ENCODE peak calls at places on chromosomes 3 and 15, in five cellular contexts. B is tibial artery, T is cardiac muscle cell, S is right atrium auricular region, Z is stomach. Y is an unnamed sample. For H3K27me3, the result is how much of the 10 kb centered on the place peaks cover.

GRCh38 chr3:25812644-25813043 is 22.8 kb downstream of the OXSM start:
- DNase-seq in B (no peak), T (no peak), S (no peak), Z (no peak), Y (no peak)

GRCh38 chr15:21260966-21261395 is 179.3 kb downstream of the POTEB3 start:
- DNase-seq in B (peak), T (no peak), S (no peak), Z (no peak), Y (no peak)

GRCh38 chr15:65212097-65212496 is 824 bp upstream of the CILP start:
- DNase-seq in B (no peak), T (no peak), S (no peak), Z (no peak), Y (no peak)

GRCh38 chr3:59127071-59127470 is 77.2 kb upstream of the CFAP20DC start:
- DNase-seq in B (no peak), T (peak), S (no peak), Z (no peak), Y (no peak)

GRCh38 chr15:92733934-92734521 is 78.5 kb upstream of the FAM174B start:
- DNase-seq in B (no peak), T (peak), S (no peak), Z (no peak), Y (no peak)

GRCh38 chr15:63381301-63382192 is at the start of gene CA12:
- DNase-seq in B (no peak), T (peak), S (no peak), Z (peak), Y (no peak)

GRCh38 chr15:60798821-60799220 is 319.9 kb upstream of the ICE2 start:
- DNase-seq in B (no peak), T (peak), S (no peak), Z (no peak), Y (no peak)

GRCh38 chr3:117355566-117355965 is 646.0 kb downstream of the TUSC7 start:
- DNase-seq in B (no peak), T (peak), S (no peak), Z (no peak), Y (no peak)

GRCh38 chr15:34116620-34117019 is 14.7 kb downstream of the PGBD4 start:
- DNase-seq in B (no peak), T (no peak), S (no peak), Z (no peak), Y (no peak)

GRCh38 chr3:119177321-119177720 is 3.9 kb downstream of the UPK1B start:
- DNase-seq in B (no peak), T (no peak), S (no peak), Z (no peak), Y (no peak)

GRCh38 chr3:155093261-155093660 is 13.1 kb downstream of the MME start:
- DNase-seq in B (no peak), T (no peak), S (no peak), Z (peak), Y (no peak)

GRCh38 chr3:134002326-134002725 is 27.4 kb downstream of the SLCO2A1 start:
- DNase-seq in B (no peak), T (peak), S (peak), Z (no peak), Y (no peak)

GRCh38 chr3:18618723-18619122 is 193.6 kb upstream of the SATB1 start:
- DNase-seq in B (no peak), T (no peak), S (no peak), Z (no peak), Y (no peak)

GRCh38 chr3:183745300-183746098 is 47.9 kb downstream of the YEATS2 start:
- DNase-seq in B (no peak), T (peak), S (no peak), Z (no peak), Y (no peak)

GRCh38 chr3:1535361-1535760 is 442.5 kb downstream of the CNTN6 start:
- DNase-seq in B (no peak), T (no peak), S (no peak), Z (no peak), Y (no peak)

GRCh38 chr3:143171141-143171651 is 51.6 kb downstream of the CHST2 start:
- DNase-seq in B (no peak), T (peak), S (no peak), Z (no peak), Y (no peak)

GRCh38 chr3:122415104-122415744 is 638 bp downstream of the WDR5B start:
- DNase-seq in B (no peak), T (peak), S (no peak), Z (peak), Y (no peak)

GRCh38 chr15:63434567-63435219 is 53.0 kb upstream of the CA12 start:
- DNase-seq in B (peak), T (no peak), S (no peak), Z (no peak), Y (no peak)

GRCh38 chr3:114800272-114800671 is 346.8 kb downstream of the ZBTB20 start:
- DNase-seq in B (no peak), T (no peak), S (no peak), Z (no peak), Y (no peak)

GRCh38 chr3:54356299-54357037 is 234.1 kb downstream of the CACNA2D3 start:
- DNase-seq in B (no peak), T (peak), S (no peak), Z (no peak), Y (no peak)

GRCh38 chr3:20394243-20394642 is 208.2 kb upstream of the SGO1 start:
- DNase-seq in B (no peak), T (no peak), S (no peak), Z (no peak), Y (no peak)

GRCh38 chr3:11535207-11535960 is 108.3 kb downstream of the VGLL4 start:
- DNase-seq in B (no peak), T (no peak), S (no peak), Z (no peak), Y (no peak)

GRCh38 chr3:17841190-17841828 is 98.9 kb upstream of the TBC1D5 start:
- DNase-seq in B (peak), T (peak), S (peak), Z (peak), Y (peak)

GRCh38 chr3:9469953-9470352 is 72.5 kb downstream of the SETD5 start:
- DNase-seq in B (no peak), T (no peak), S (no peak), Z (no peak), Y (no peak)

GRCh38 chr3:9820944-9821343 is 10.9 kb downstream of the TTLL3 start:
- DNase-seq in B (no peak), T (peak), S (no peak), Z (no peak), Y (no peak)

GRCh38 chr3:103499132-103499885 is 1064.5 kb downstream of the ZPLD1 start:
- DNase-seq in B (no peak), T (no peak), S (no peak), Z (no peak), Y (no peak)

GRCh38 chr3:33047842-33048834 is 48.8 kb downstream of the GLB1 start:
- DNase-seq in B (no peak), T (no peak), S (no peak), Z (no peak), Y (no peak)

GRCh38 chr3:134880431-134880830 is 85.4 kb downstream of the EPHB1 start:
- DNase-seq in B (no peak), T (no peak), S (no peak), Z (no peak), Y (no peak)

GRCh38 chr15:48221885-48222284 is 15.8 kb downstream of the SLC12A1 start:
- DNase-seq in B (no peak), T (no peak), S (no peak), Z (no peak), Y (no peak)

GRCh38 chr15:75213212-75213767 is 11.6 kb downstream of the C15orf39 start:
- DNase-seq in B (no peak), T (no peak), S (no peak), Z (no peak), Y (no peak)

GRCh38 chr3:30692498-30693130 is 86.2 kb downstream of the TGFBR2 start:
- DNase-seq in B (no peak), T (no peak), S (no peak), Z (no peak), Y (no peak)

DNA sequence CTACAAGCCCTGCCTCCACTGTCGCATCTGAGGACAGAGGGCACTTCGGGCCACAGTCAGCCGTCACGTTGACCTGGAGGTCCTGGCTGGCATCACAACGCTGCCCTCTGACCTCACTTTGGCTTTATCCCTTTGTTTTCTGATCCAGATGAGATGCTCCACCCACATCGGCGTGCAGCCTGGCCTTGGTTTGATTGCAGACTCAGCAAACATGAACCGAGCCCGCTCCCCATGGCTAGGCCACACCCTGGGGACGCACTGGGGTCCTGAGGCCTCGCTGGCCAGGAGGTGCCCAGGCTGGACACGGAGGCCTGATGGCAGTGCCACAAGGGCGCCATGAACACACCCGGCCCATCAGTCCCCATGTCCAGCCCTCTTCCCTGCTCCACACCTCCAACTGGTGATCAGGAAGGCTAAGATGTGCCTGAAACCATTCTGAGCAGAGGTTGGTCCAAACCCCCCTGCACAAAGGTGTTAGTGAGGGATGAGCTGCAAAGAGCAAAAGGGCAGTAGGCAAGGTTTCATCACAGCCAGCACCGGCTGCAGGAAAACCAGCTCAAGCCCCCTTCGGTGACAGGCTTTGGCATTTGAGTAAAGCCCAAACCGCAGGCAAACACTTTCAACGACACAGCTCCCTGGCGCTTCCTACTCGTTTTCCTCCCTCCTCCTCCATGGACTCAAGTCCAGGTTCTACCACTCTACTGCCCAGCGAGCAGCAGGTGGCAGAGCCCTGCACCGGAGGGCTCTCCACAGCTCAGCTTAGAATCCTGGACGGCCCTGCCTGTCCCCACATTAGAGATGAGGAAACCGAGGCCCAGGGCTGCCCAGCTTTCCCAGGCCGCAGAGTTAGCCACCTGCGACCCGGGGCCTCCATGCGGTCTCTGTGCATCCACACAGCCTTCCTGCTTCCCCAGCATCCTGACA is 165.8 kb downstream of the NUP210 start:
- DNase-seq in B (no peak), T (no peak), S (no peak), Z (no peak), Y (no peak)
- TF ChIP-seq CTCF in B (no peak), T (no peak), S (no peak), Z (no peak), Y (no peak)

GRCh38 chr15:77819271-77819806 is 186.6 kb upstream of the LINGO1 start:
- DNase-seq in B (no peak), T (no peak), S (no peak), Z (no peak), Y (no peak)
- H3K27ac ChIP-seq in B (no peak), T (no peak), S (no peak), Z (no peak), Y (no peak)

DNA sequence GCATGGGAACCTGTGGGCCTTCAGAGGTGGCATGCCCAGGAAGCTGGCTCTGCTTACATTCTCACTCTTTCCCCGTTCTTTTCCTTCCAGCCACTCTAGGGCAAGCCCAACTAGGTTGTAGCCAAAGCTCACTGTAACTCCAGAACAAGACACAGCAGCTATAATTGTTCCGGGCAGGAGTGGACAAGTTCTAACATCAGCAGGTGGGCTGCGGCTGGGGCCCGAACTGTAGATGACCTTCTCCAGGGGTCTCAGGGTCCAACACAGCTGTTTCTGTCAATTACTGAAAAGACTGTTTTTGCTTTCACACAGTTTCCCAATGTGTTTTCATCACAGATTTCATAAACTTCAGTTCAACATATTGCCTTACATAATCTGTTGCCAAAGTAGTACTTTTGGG is 11.5 kb downstream of the RASGRP1 start:
- DNase-seq in B (no peak), T (no peak), S (no peak), Z (no peak), Y (no peak)
- H3K27me3 ChIP-seq in B (under half), T (under half), S (under half), Z (under half), Y (under half)

GRCh38 chr3:193711964-193712598 is 119.1 kb downstream of the OPA1 start:
- DNase-seq in B (no peak), T (no peak), S (no peak), Z (no peak), Y (no peak)

GRCh38 chr3:193711523-193711963 is 118.5 kb downstream of the OPA1 start:
- DNase-seq in B (no peak), T (no peak), S (no peak), Z (no peak), Y (no peak)

GRCh38 chr3:193714523-193715137 is 121.6 kb downstream of the OPA1 start:
- DNase-seq in B (no peak), T (no peak), S (no peak), Z (no peak), Y (no peak)

GRCh38 chr3:193711165-193711485 is 118.1 kb downstream of the OPA1 start:
- DNase-seq in B (no peak), T (no peak), S (no peak), Z (no peak), Y (no peak)

GRCh38 chr3:193712938-193713337 is 119.9 kb downstream of the OPA1 start:
- DNase-seq in B (no peak), T (no peak), S (no peak), Z (no peak), Y (no peak)
- TF ChIP-seq CTCF in B (no peak), T (no peak), S (no peak), Z (no peak), Y (no peak)

GRCh38 chr3:124352143-124352528 is 360.2 kb upstream of the ROPN1 start:
- DNase-seq in B (no peak), T (no peak), S (no peak), Z (no peak), Y (no peak)
- H3K27ac ChIP-seq in B (no peak), T (no peak), S (no peak), Z (no peak), Y (no peak)

DNA sequence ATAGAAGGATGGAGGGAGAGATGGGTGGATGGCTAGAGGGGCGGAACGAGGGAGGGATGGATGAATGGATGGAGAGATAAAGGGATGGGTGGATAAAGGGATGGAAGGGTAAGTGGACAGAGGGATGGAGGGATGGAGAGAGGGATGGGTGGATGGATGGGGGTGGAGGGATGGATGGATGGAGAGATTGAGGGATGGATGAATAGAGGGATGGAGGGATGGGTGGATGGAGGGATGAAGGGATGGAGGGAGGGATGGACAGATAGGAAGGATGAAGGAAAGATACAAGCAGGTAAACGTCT is 313.3 kb downstream of the UACA start:
- DNase-seq in B (no peak), T (no peak), S (no peak), Z (no peak), Y (no peak)
- H3K27me3 ChIP-seq in B (under half), T (under half), S (under half), Z (under half), Y (under half)

GRCh38 chr3:127105587-127105986 is 87.3 kb upstream of the PRR23E start:
- DNase-seq in B (peak), T (no peak), S (no peak), Z (no peak), Y (no peak)

GRCh38 chr3:127108796-127109195 is 84.1 kb upstream of the PRR23E start:
- DNase-seq in B (peak), T (no peak), S (no peak), Z (peak), Y (no peak)

GRCh38 chr3:127105996-127106855 is 86.7 kb upstream of the PRR23E start:
- DNase-seq in B (peak), T (no peak), S (no peak), Z (peak), Y (no peak)

GRCh38 chr3:127107491-127108375 is 85.2 kb upstream of the PRR23E start:
- DNase-seq in B (peak), T (no peak), S (no peak), Z (no peak), Y (no peak)

GRCh38 chr3:127107002-127107401 is 85.9 kb upstream of the PRR23E start:
- DNase-seq in B (peak), T (no peak), S (no peak), Z (no peak), Y (no peak)
- TF ChIP-seq CTCF in B (no peak), T (no peak), S (no peak), Z (no peak), Y (no peak)

DNA sequence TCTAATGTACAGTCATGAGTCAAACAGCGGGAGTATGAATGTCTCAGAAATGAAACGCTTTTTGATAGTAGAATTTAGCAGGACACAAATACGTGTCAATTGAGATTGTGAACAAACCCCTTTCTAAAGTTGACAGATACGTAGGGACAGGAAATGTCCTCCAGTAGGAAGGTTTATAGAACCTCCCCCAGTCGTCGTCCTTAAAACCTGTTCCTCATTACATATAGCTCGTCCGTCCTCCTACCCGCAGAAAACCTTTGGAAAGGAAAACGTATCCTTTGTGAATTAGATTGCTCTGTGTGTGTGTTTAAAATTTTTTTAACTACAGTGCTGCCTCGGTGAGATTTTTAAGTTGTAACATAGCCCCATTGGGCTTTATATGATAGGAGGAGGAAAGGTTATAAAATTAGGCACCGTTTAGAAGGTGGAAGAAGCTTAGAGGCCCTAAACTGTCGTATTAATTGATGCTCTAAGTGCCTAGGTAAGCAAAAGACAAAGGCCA is 4.1 kb downstream of the UBE2E1 start:
- DNase-seq in B (no peak), T (no peak), S (no peak), Z (no peak), Y (no peak)
- H3K27ac ChIP-seq in B (peak), T (peak), S (peak), Z (peak), Y (peak)

GRCh38 chr3:4466783-4467521 is at the start of gene SUMF1:
- DNase-seq in B (peak), T (peak), S (peak), Z (peak), Y (peak)
- H3K27me3 ChIP-seq in B (under half), T (under half), S (under half), Z (under half), Y (under half)

GRCh38 chr15:43509923-43510229 is 7.5 kb upstream of the MAP1A start:
- DNase-seq in B (no peak), T (peak), S (no peak), Z (no peak), Y (no peak)

GRCh38 chr15:43509002-43509922 is 8.1 kb upstream of the MAP1A start:
- DNase-seq in B (peak), T (peak), S (peak), Z (no peak), Y (no peak)

GRCh38 chr15:43510230-43511011 is 7.0 kb upstream of the MAP1A start:
- DNase-seq in B (peak), T (peak), S (peak), Z (peak), Y (peak)

GRCh38 chr15:43513550-43513949 is 3.9 kb upstream of the MAP1A start:
- DNase-seq in B (no peak), T (no peak), S (no peak), Z (no peak), Y (no peak)

DNA sequence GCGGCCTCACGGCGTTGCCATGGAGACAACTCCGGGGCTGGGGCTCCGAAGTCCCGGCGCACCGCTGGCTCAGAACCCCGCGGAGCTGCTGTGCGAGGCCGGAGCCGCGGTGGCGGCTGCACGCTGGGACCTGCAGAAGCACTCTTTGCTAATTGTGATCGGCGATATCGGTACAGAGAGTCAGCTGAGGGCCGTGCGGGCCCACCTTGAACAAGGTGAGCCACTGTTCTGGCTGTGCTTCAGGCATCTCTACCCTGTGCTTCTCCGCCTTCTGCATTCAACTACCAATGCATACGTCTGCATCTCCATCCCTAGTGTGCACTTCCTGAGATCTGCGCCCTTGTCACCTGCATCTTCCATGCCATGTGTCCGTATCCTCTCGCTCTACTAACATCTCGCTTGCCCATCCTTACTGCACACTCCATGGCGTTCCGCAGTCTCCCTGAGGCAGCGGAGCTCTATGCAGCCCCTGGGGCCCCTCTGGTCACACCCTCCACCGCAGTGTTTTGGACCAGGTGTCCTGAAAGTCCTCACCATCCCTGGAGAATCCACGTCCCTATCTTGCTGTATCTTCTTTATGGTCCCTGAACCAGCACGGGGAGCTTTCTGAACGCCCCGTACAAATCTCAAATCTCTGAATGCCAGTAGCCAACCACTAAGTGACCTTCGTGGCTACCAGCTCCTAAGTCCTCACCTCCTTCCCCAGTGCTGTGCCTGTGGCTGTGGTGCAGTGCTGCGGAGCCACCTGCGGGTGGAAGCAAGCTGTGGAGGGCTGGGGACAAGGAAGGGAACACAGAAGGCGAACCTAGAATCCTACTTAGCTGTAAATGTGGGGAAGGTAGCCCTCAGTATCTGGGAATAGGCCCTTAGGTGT is 6.2 kb upstream of the MAP1A start:
- DNase-seq in B (peak), T (no peak), S (peak), Z (no peak), Y (no peak)
- TF ChIP-seq CTCF in B (no peak), T (peak), S (peak), Z (no peak), Y (no peak)

Y was measured in ascending aorta.